ENCODE peak calls at places on chromosomes 7 and 10, in seven cellular contexts. N, K, Z, B, R, X and O are unnamed samples.

GRCh38 chr10:71270301-71270777 is 48.7 kb upstream of the SLC29A3 start:
- DNase-seq in N (peak), K (peak), Z (no peak), X (peak), R (no peak), B (peak), O (peak)

GRCh38 chr7:42883950-42884349 is 27.9 kb downstream of the C7orf25 start:
- DNase-seq in R (no peak), X (no peak), K (peak), N (no peak), B (no peak), Z (no peak), O (no peak)

GRCh38 chr10:69885379-69886156 is 83.9 kb downstream of the COL13A1 start:
- DNase-seq in R (no peak), X (no peak), Z (no peak), K (no peak), N (no peak), B (no peak), O (no peak)

GRCh38 chr7:116997972-116998371 is 44.7 kb downstream of the ST7 start:
- DNase-seq in R (no peak), N (no peak), K (no peak), X (no peak), B (no peak), Z (no peak), O (no peak)

GRCh38 chr10:93027508-93027907 is 33.1 kb upstream of the CYP26C1 start:
- DNase-seq in Z (no peak), N (no peak), B (no peak), K (no peak), X (no peak), R (no peak), O (no peak)

GRCh38 chr10:110408203-110408871 is 89.4 kb upstream of the DUSP5 start:
- DNase-seq in N (no peak), R (no peak), X (no peak), B (no peak), Z (no peak), K (no peak), O (no peak)

GRCh38 chr7:29039747-29040569 is 81.8 kb upstream of the TRIL start:
- DNase-seq in B (peak), R (no peak), X (no peak), K (no peak), N (no peak), Z (no peak), O (no peak)

GRCh38 chr7:45969940-45970339 is 48.9 kb upstream of the IGFBP3 start:
- DNase-seq in Z (no peak), R (no peak), K (no peak), X (no peak), N (no peak), B (no peak), O (no peak)

GRCh38 chr7:113267885-113268284 is 149.5 kb upstream of the SMIM30 start:
- DNase-seq in N (no peak), Z (no peak), B (peak), R (no peak), X (no peak), K (no peak), O (no peak)

GRCh38 chr10:1531883-1532597 is 205.3 kb downstream of the ADARB2 start:
- DNase-seq in R (no peak), B (no peak), Z (no peak), N (no peak), X (no peak), K (no peak), O (no peak)

GRCh38 chr10:10935032-10935431 is 82.6 kb upstream of the CELF2 start:
- DNase-seq in B (no peak), K (no peak), N (no peak), R (no peak), Z (no peak), X (no peak), O (no peak)

GRCh38 chr7:15313361-15313760 is 248.5 kb downstream of the AGMO start:
- DNase-seq in B (no peak), R (no peak), K (no peak), Z (no peak), X (no peak), N (no peak), O (no peak)

GRCh38 chr7:157634401-157635147 is 297.8 kb downstream of the DNAJB6 start:
- DNase-seq in R (no peak), B (no peak), Z (no peak), X (no peak), K (no peak), N (no peak), O (no peak)

GRCh38 chr7:131937868-131938267 is 381.4 kb upstream of the PODXL start:
- DNase-seq in B (no peak), Z (no peak), N (no peak), X (no peak), K (no peak), R (no peak), O (no peak)

GRCh38 chr10:113122947-113123346 is 172.9 kb downstream of the TCF7L2 start:
- DNase-seq in N (no peak), K (no peak), R (no peak), Z (no peak), B (no peak), X (no peak), O (no peak)

GRCh38 chr10:1476106-1476803 is 261.1 kb downstream of the ADARB2 start:
- DNase-seq in K (no peak), B (no peak), R (no peak), Z (no peak), N (no peak), X (no peak), O (no peak)

GRCh38 chr7:104328308-104328969 is at the start of gene LHFPL3:
- DNase-seq in B (no peak), N (no peak), K (no peak), X (no peak), R (no peak), Z (no peak), O (no peak)

GRCh38 chr7:16564909-16565426 is 38.3 kb downstream of the LRRC72 start:
- DNase-seq in N (no peak), R (peak), X (peak), Z (peak), K (peak), B (peak), O (peak)

GRCh38 chr10:94429049-94429707 is 26.8 kb downstream of the TBC1D12 start:
- DNase-seq in N (no peak), Z (no peak), X (peak), B (peak), R (no peak), K (no peak), O (no peak)

GRCh38 chr7:134686782-134687181 is 40.1 kb downstream of the BPGM start:
- DNase-seq in Z (no peak), K (no peak), B (peak), N (no peak), R (no peak), X (no peak), O (no peak)

GRCh38 chr7:45625714-45626440 is 51.7 kb downstream of the ADCY1 start:
- DNase-seq in B (peak), X (no peak), K (no peak), R (no peak), Z (no peak), N (no peak), O (no peak)

GRCh38 chr7:49852619-49853462 is 79.4 kb downstream of the VWC2 start:
- DNase-seq in B (peak), Z (no peak), X (peak), R (no peak), K (peak), N (peak), O (peak)

GRCh38 chr10:38605153-38605661 is 511.1 kb downstream of the ZNF37A start:
- DNase-seq in Z (no peak), N (no peak), B (no peak), K (no peak), X (no peak), R (no peak), O (no peak)

GRCh38 chr10:27035163-27035562 is 65.1 kb downstream of the ANKRD26 start:
- DNase-seq in Z (no peak), N (no peak), X (no peak), R (no peak), B (no peak), K (no peak), O (no peak)

GRCh38 chr10:102669206-102670064 is 25.2 kb downstream of the TRIM8 start:
- DNase-seq in K (peak), Z (no peak), B (peak), N (peak), R (no peak), X (no peak), O (no peak)

GRCh38 chr10:6917125-6917524 is 337.0 kb upstream of the PRKCQ start:
- DNase-seq in R (no peak), N (no peak), X (no peak), Z (no peak), K (no peak), B (peak), O (no peak)

GRCh38 chr10:62380002-62380401 is 5.8 kb downstream of the ZNF365 start:
- DNase-seq in R (no peak), B (peak), X (peak), Z (no peak), N (no peak), K (no peak), O (no peak)

GRCh38 chr10:71920540-71921318 is 43.5 kb upstream of the CHST3 start:
- DNase-seq in X (no peak), N (no peak), R (no peak), Z (no peak), K (no peak), B (no peak), O (no peak)

GRCh38 chr7:92064414-92065029 is 69.8 kb downstream of the CYP51A1 start:
- DNase-seq in N (no peak), R (no peak), X (no peak), B (no peak), Z (no peak), K (no peak), O (no peak)

GRCh38 chr10:43166207-43166878 is 28.1 kb downstream of the CSGALNACT2 start:
- DNase-seq in R (no peak), K (no peak), N (no peak), B (no peak), X (no peak), Z (no peak), O (peak)

GRCh38 chr7:41862261-41862660 is 159.4 kb upstream of the INHBA start:
- DNase-seq in Z (no peak), R (no peak), X (no peak), B (no peak), N (no peak), K (no peak), O (no peak)

GRCh38 chr10:89625041-89625765 is 19.8 kb downstream of the PANK1 start:
- DNase-seq in B (peak), Z (no peak), K (no peak), X (no peak), R (no peak), N (no peak), O (no peak)